ENCODE peak calls at places on chromosomes 13 and 19, in four cellular contexts. A is fibroblast of lung, O is heart left ventricle, Q is AG04450. N is an unnamed sample.

GRCh38 chr13:20114066-20114465 is 46.8 kb downstream of the GJA3 start:
- DNase-seq in A (no peak), O (no peak), Q (no peak), N (no peak)

GRCh38 chr19:16497042-16497441 is 848 bp downstream of the C19orf44 start:
- DNase-seq in A (no peak), O (no peak), Q (no peak), N (peak)

GRCh38 chr13:29767006-29767405 is 83.4 kb downstream of the UBL3 start:
- DNase-seq in A (peak), O (no peak), Q (no peak), N (no peak)

GRCh38 chr13:33642374-33643065 is 175.4 kb upstream of the RFC3 start:
- DNase-seq in A (peak), O (peak), Q (peak), N (peak)

GRCh38 chr13:51336746-51337145 is 2.7 kb upstream of the SERPINE3 start:
- DNase-seq in A (no peak), O (no peak), Q (no peak), N (no peak)

GRCh38 chr13:33111414-33112110 is 95.3 kb downstream of the KL start:
- DNase-seq in A (peak), O (no peak), Q (no peak), N (no peak)

GRCh38 chr13:97658556-97658955 is 224.6 kb downstream of the RAP2A start:
- DNase-seq in A (no peak), O (no peak), Q (no peak), N (no peak)

GRCh38 chr19:8468124-8468523 is 23.3 kb downstream of the HNRNPM start:
- DNase-seq in A (peak), O (no peak), Q (no peak), N (no peak)

GRCh38 chr19:38840583-38840968 is 9.0 kb upstream of the ECH1 start:
- DNase-seq in A (no peak), O (no peak), Q (no peak), N (no peak)

GRCh38 chr19:23415034-23415433 is 19.8 kb upstream of the ZNF91 start:
- DNase-seq in A (no peak), O (no peak), Q (no peak), N (no peak)

GRCh38 chr19:1555802-1556638 is 12.1 kb downstream of the MEX3D start:
- DNase-seq in A (no peak), O (no peak), Q (no peak), N (no peak)

GRCh38 chr13:105773887-105774538 is 761.4 kb downstream of the EFNB2 start:
- DNase-seq in A (peak), O (no peak), Q (no peak), N (peak)

GRCh38 chr13:51674276-51674675 is 90.0 kb downstream of the WDFY2 start:
- DNase-seq in A (no peak), O (no peak), Q (no peak), N (no peak)

GRCh38 chr13:26653310-26653709 is 95.8 kb downstream of the WASF3 start:
- DNase-seq in A (no peak), O (no peak), Q (no peak), N (peak)

GRCh38 chr13:102028198-102028597 is 373.6 kb downstream of the FGF14 start:
- DNase-seq in A (no peak), O (no peak), Q (no peak), N (no peak)

GRCh38 chr13:33994198-33994597 is 176.2 kb downstream of the RFC3 start:
- DNase-seq in A (no peak), O (no peak), Q (no peak), N (no peak)

GRCh38 chr19:6963937-6964336 is 57.3 kb downstream of the MBD3L2B start:
- DNase-seq in A (no peak), O (no peak), Q (no peak), N (peak)

GRCh38 chr13:110546933-110547332 is 14.6 kb downstream of the RAB20 start:
- DNase-seq in A (peak), O (peak), Q (peak), N (peak)

GRCh38 chr13:110348751-110349150 is 41.7 kb downstream of the COL4A2 start:
- DNase-seq in A (no peak), O (no peak), Q (no peak), N (no peak)

GRCh38 chr13:32309812-32310706 is 5.1 kb downstream of the ZAR1L start:
- DNase-seq in A (peak), O (no peak), Q (peak), N (peak)

GRCh38 chr13:74710006-74710405 is 575.8 kb upstream of the KLF12 start:
- DNase-seq in A (peak), O (no peak), Q (no peak), N (peak)

GRCh38 chr19:50822661-50823208 is 852 bp downstream of the KLK1 start:
- DNase-seq in A (no peak), O (no peak), Q (no peak), N (no peak)

GRCh38 chr19:11856568-11857264 is 8.2 kb downstream of the ZNF439 start:
- DNase-seq in A (no peak), O (no peak), Q (no peak), N (no peak)

GRCh38 chr19:5889288-5889971 is 14.2 kb downstream of the NDUFA11 start:
- DNase-seq in A (peak), O (no peak), Q (peak), N (no peak)

GRCh38 chr19:28437390-28438346 is 775.3 kb downstream of the UQCRFS1 start:
- DNase-seq in A (no peak), O (no peak), Q (no peak), N (no peak)

GRCh38 chr13:33615436-33615835 is 202.5 kb upstream of the RFC3 start:
- DNase-seq in A (no peak), O (no peak), Q (no peak), N (no peak)

GRCh38 chr19:1576242-1577089 is 8.3 kb upstream of the MEX3D start:
- DNase-seq in A (no peak), O (no peak), Q (no peak), N (no peak)

GRCh38 chr13:40910324-40911050 is 108.6 kb downstream of the ELF1 start:
- DNase-seq in A (no peak), O (no peak), Q (no peak), N (no peak)

GRCh38 chr19:1651548-1652394 is 644 bp downstream of the TCF3 start:
- DNase-seq in A (peak), O (peak), Q (no peak), N (peak)

GRCh38 chr19:37997911-37998344 is 90.9 kb downstream of the SIPA1L3 start:
- DNase-seq in A (peak), O (no peak), Q (peak), N (peak)

GRCh38 chr19:17079710-17080440 is 4.3 kb downstream of the MYO9B start:
- DNase-seq in A (peak), O (peak), Q (peak), N (peak)

GRCh38 chr13:27953671-27954405 is 15.3 kb downstream of the CDX2 start:
- DNase-seq in A (peak), O (peak), Q (peak), N (peak)

GRCh38 chr13:79631260-79631659 is 150.3 kb downstream of the NDFIP2 start:
- DNase-seq in A (peak), O (no peak), Q (no peak), N (peak)

GRCh38 chr13:110640591-110641029 is 25.3 kb downstream of the NAXD start:
- DNase-seq in A (peak), O (peak), Q (no peak), N (no peak)

GRCh38 chr19:33530261-33530660 is 8.7 kb upstream of the PEPD start:
- DNase-seq in A (no peak), O (no peak), Q (no peak), N (no peak)

GRCh38 chr13:107216046-107216715 is 648.2 kb upstream of the ARGLU1 start:
- DNase-seq in A (no peak), O (no peak), Q (no peak), N (peak)

DNA sequence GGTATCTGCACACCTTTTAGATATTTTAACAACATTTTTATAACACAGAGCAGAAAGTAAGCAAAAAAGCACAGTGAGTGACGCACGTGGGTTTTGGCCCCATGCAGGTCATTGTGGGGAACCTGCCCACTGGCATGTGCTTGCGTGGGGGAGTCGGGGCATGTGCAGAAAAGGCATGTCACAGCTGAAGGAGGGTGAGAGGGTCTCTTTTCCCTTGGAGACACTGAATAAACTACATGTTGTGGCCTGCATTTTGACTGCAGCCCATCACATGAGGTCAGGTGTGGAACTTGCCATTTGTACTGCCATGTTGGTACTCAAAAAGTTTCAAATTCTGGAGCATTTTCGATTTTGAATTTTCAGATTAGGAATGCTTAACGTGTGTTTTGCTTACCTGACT is 72.7 kb upstream of the GPR183 start:
- DNase-seq in A (no peak), O (no peak), Q (no peak), N (no peak)
- TF ChIP-seq CTCF in A (no peak), O (no peak), Q (no peak), N (no peak)

GRCh38 chr19:41366089-41366488 is 2.1 kb upstream of the B9D2 start:
- DNase-seq in A (no peak), O (no peak), Q (no peak), N (no peak)
- TF ChIP-seq CTCF in A (no peak), O (no peak), Q (peak), N (peak)

DNA sequence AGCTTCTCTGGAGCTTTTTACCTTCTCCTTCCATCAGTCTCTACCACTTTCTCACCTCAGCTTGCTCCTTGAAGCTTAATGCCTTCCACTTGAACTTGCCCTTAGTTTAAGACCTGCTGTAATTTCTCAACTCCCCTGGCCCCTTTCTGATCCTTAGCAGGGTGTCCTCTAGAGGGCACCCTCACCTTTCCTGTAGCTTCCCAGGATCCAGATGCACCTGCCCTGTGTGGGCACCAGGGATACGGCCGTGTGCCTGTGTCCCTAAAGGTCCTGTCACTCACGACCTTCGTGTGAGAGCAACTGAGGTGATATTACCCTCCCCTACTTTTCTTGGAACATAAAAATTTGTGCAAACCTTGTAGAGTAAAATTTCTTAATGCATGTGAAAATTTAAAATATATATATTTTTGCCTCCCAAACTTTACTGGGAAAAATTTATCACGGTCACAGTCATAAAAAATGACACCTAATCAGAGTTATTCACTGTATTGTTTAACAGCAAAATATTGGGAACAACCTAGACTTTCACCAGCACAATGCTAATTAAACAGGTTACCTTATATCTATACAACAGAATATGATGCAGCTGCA is 46.4 kb downstream of the PSG3 start:
- DNase-seq in A (peak), O (no peak), Q (peak), N (peak)
- TF ChIP-seq CTCF in A (peak), O (peak), Q (peak), N (peak)

GRCh38 chr13:113742000-113742441 is 17.0 kb upstream of the TMEM255B start:
- DNase-seq in A (peak), O (no peak), Q (no peak), N (peak)
- TF ChIP-seq CTCF in A (no peak), O (no peak), Q (peak), N (no peak)

DNA sequence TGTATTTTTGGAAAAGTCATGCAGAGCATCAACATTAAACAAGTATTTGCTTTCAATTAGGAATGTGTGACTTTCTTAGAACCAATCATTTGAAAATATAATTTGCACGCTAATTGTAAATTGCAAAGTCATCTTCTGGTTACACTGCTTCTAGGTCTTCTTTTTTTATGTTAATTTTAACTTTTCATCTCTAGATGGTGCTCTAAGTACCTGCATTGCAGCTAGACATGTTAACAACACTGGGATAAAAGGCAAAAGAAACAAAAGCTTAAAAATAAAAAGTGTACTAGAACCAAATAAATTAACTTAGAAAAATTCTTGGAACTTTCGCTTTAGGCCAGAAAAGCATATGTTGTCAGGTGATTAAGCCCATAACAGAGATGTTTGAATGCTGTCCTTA is 2758.2 kb downstream of the PCDH9 start:
- DNase-seq in A (peak), O (no peak), Q (peak), N (peak)
- TF ChIP-seq CTCF in A (no peak), O (no peak), Q (peak), N (peak)

GRCh38 chr19:20233105-20233504 is 66.1 kb downstream of the ZNF486 start:
- DNase-seq in A (no peak), O (no peak), Q (no peak), N (no peak)

GRCh38 chr19:20243629-20244028 is 76.6 kb downstream of the ZNF486 start:
- DNase-seq in A (no peak), O (no peak), Q (no peak), N (no peak)

GRCh38 chr19:20235156-20235555 is 68.1 kb downstream of the ZNF486 start:
- DNase-seq in A (no peak), O (no peak), Q (no peak), N (no peak)

GRCh38 chr19:20238025-20238623 is 71.1 kb downstream of the ZNF486 start:
- DNase-seq in A (peak), O (peak), Q (peak), N (no peak)
- TF ChIP-seq CTCF in A (no peak), O (no peak), Q (no peak), N (no peak)

GRCh38 chr19:49113762-49114629 is at the start of gene LIN7B:
- DNase-seq in A (peak), O (peak), Q (no peak), N (peak)
- TF ChIP-seq CTCF in A (no peak), O (peak), Q (peak), N (peak)

DNA sequence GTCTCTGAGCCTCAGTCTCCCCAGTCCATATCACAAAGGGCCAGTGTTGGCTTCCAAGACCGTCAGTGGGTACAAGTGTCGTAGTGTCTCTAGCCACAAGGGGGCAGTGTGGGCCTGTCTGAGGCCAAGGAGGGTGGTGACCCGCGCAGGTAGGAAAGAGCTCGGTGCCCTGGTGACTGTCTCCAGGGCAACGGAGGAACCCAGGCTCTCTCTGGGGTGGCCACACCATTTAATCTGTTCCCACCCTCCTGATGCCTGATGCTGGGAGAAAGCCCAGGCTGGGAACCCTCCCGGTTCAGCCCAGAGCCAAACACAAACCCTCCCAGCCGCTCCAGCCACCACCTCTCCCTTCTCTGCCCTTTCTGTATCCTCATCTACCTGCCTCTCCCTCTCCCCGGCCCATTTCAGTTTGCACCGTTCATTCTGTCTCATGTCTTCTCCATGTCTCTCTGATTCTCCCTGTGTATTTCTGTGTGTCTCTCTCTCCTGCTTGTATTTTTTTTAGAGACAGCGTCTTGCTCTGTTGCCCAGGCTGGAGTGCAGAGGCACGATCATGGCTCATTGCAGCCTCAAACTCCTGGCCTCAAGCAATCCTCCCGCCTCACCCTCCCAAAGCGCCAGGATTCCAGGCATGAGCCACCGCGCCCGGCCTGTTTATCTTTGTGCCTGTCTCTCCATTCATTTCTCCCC is 17.5 kb upstream of the MEIS3 start:
- DNase-seq in A (peak), O (peak), Q (no peak), N (peak)
- TF ChIP-seq CTCF in A (peak), O (peak), Q (peak), N (peak)

N was measured in MCF 10A.